ENCODE peak calls at places on chromosomes 5 and 9, in ten cellular contexts. M is MM.1S, L is endodermal cell, O is pancreas, Z is HepG2, J is SJSA1, S is HCT116, D is uterus, Q is NT2/D1, P is A549. X is an unnamed sample. For H3K4me1, the result is how much of the 10 kb centered on the place peaks cover.

GRCh38 chr9:16664211-16664610 is 206.3 kb downstream of the BNC2 start:
- DNase-seq in M (no peak), L (no peak), O (no peak), Z (no peak), J (no peak), S (no peak), D (no peak), Q (no peak), P (no peak), X (no peak)

GRCh38 chr9:124010665-124011321 is 775 bp upstream of the LHX2 start:
- DNase-seq in M (no peak), L (peak), O (no peak), Z (no peak), J (no peak), S (no peak), D (no peak), Q (no peak), P (peak), X (peak)

GRCh38 chr5:150180241-150181027 is 9.4 kb upstream of the SLC6A7 start:
- DNase-seq in M (no peak), L (no peak), O (no peak), Z (no peak), J (no peak), S (no peak), D (peak), Q (no peak), P (no peak), X (peak)

GRCh38 chr9:129473523-129474244 is 147.2 kb downstream of the C9orf50 start:
- DNase-seq in M (no peak), L (no peak), O (no peak), Z (no peak), J (no peak), S (no peak), D (peak), Q (no peak), P (no peak), X (peak)

GRCh38 chr5:67490543-67491321 is 294.1 kb upstream of the CD180 start:
- DNase-seq in M (no peak), L (no peak), O (no peak), Z (no peak), J (no peak), S (no peak), D (no peak), Q (no peak), P (no peak), X (no peak)

GRCh38 chr5:137563646-137564474 is 64.7 kb upstream of the SPOCK1 start:
- DNase-seq in M (no peak), L (no peak), O (no peak), Z (no peak), J (no peak), S (no peak), D (no peak), Q (no peak), P (no peak), X (peak)

GRCh38 chr5:42749020-42749419 is 7.6 kb upstream of the CCDC152 start:
- DNase-seq in M (peak), L (no peak), O (no peak), Z (no peak), J (no peak), S (no peak), D (no peak), Q (no peak), P (no peak), X (no peak)

GRCh38 chr5:7396169-7397004 is 449 bp downstream of the ADCY2 start:
- DNase-seq in M (peak), L (peak), O (no peak), Z (no peak), J (peak), S (no peak), D (no peak), Q (no peak), P (no peak), X (peak)

GRCh38 chr5:157471709-157472108 is 11.7 kb downstream of the NIPAL4 start:
- DNase-seq in M (peak), L (peak), O (no peak), Z (peak), J (peak), S (peak), D (no peak), Q (peak), P (peak), X (peak)

GRCh38 chr5:106392766-106393165 is 1278.0 kb downstream of the EFNA5 start:
- DNase-seq in M (no peak), L (no peak), O (no peak), Z (no peak), J (peak), S (no peak), D (no peak), Q (no peak), P (no peak), X (no peak)

GRCh38 chr5:119470851-119471451 is 18.7 kb downstream of the HSD17B4 start:
- DNase-seq in M (peak), L (no peak), O (no peak), Z (peak), J (no peak), S (peak), D (no peak), Q (no peak), P (no peak), X (peak)

GRCh38 chr9:101628173-101628572 is 33.4 kb upstream of the PPP3R2 start:
- DNase-seq in M (no peak), L (no peak), O (no peak), Z (no peak), J (no peak), S (no peak), D (no peak), Q (no peak), P (no peak), X (peak)

GRCh38 chr9:107368696-107369095 is 85.6 kb downstream of the RAD23B start:
- DNase-seq in M (no peak), L (peak), O (no peak), Z (peak), J (no peak), S (no peak), D (no peak), Q (no peak), P (no peak), X (peak)

GRCh38 chr9:93813687-93814560 is 141.2 kb downstream of the BARX1 start:
- DNase-seq in M (no peak), L (peak), O (no peak), Z (no peak), J (no peak), S (no peak), D (no peak), Q (no peak), P (no peak), X (no peak)

GRCh38 chr5:163190283-163190682 is 247.1 kb upstream of the CCNG1 start:
- DNase-seq in M (peak), L (no peak), O (no peak), Z (no peak), J (no peak), S (no peak), D (no peak), Q (no peak), P (no peak), X (no peak)

GRCh38 chr5:58294598-58295298 is 165.1 kb downstream of the PLK2 start:
- DNase-seq in M (no peak), L (no peak), O (no peak), Z (no peak), J (no peak), S (no peak), D (no peak), Q (no peak), P (no peak), X (no peak)

GRCh38 chr5:115363879-115364278 is 67.4 kb upstream of the CCDC112 start:
- DNase-seq in M (no peak), L (no peak), O (no peak), Z (no peak), J (no peak), S (no peak), D (no peak), Q (no peak), P (no peak), X (no peak)

GRCh38 chr5:157511656-157512644 is 51.9 kb downstream of the NIPAL4 start:
- DNase-seq in M (no peak), L (no peak), O (peak), Z (peak), J (peak), S (peak), D (peak), Q (no peak), P (peak), X (no peak)

DNA sequence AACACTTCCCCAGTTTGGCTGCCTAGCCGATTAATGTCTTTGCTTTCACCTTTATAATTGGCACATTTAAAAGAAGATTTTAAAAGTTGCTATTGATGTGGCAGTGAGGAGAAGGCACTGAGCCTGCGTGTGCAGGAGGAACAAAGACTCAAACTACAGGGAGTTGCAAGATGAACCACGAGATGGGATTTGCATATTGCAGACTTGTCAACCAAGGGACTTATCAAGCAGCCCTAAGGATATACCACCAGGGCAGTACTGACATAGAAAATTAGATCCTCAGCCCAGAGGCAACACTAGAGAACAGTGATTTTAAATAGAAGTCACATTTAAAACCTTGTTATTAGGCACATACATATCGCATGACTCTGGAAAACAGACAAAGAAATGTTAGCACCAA is 342.6 kb downstream of the GLIS3 start:
- DNase-seq in M (no peak), L (no peak), O (no peak), Z (no peak), J (no peak), S (no peak), D (no peak), Q (no peak), P (no peak), X (no peak)
- H3K4me1 ChIP-seq in M (under half), L (under half), O (under half), Z (under half), J (under half), S (under half), D (under half), Q (under half), P (under half), X (under half)

GRCh38 chr9:136335296-136336155 is 8.2 kb downstream of the GPSM1 start:
- DNase-seq in M (no peak), L (no peak), O (no peak), Z (no peak), J (no peak), S (no peak), D (no peak), Q (no peak), P (no peak), X (no peak)

GRCh38 chr9:136338511-136338910 is 11.2 kb downstream of the GPSM1 start:
- DNase-seq in M (no peak), L (no peak), O (no peak), Z (no peak), J (no peak), S (no peak), D (no peak), Q (no peak), P (no peak), X (no peak)

GRCh38 chr9:136336156-136336860 is 9.0 kb downstream of the GPSM1 start:
- DNase-seq in M (no peak), L (no peak), O (no peak), Z (no peak), J (peak), S (no peak), D (no peak), Q (no peak), P (no peak), X (no peak)

GRCh38 chr9:136337416-136338395 is 10.4 kb downstream of the GPSM1 start:
- DNase-seq in M (no peak), L (no peak), O (no peak), Z (no peak), J (peak), S (no peak), D (no peak), Q (no peak), P (no peak), X (no peak)

GRCh38 chr9:136336881-136337280 is 9.5 kb downstream of the GPSM1 start:
- DNase-seq in M (no peak), L (no peak), O (no peak), Z (no peak), J (no peak), S (no peak), D (no peak), Q (no peak), P (no peak), X (no peak)
- H3K4me1 ChIP-seq in M (under half), L (under half), O (under half), Z (under half), J (half or more), S (under half), D (under half), Q (under half), P (under half), X (under half)

GRCh38 chr5:133613184-133613583 is 843 bp upstream of the FSTL4 start:
- DNase-seq in M (no peak), L (no peak), O (no peak), Z (no peak), J (no peak), S (no peak), D (no peak), Q (no peak), P (no peak), X (no peak)
- H3K4me1 ChIP-seq in M (under half), L (under half), O (under half), Z (under half), J (under half), S (under half), D (under half), Q (under half), P (under half), X (under half)

GRCh38 chr5:56450766-56451165 is 217.6 kb upstream of the ANKRD55 start:
- DNase-seq in M (no peak), L (no peak), O (peak), Z (no peak), J (no peak), S (no peak), D (no peak), Q (no peak), P (no peak), X (peak)

GRCh38 chr5:56455417-56455816 is 222.3 kb upstream of the ANKRD55 start:
- DNase-seq in M (no peak), L (no peak), O (no peak), Z (no peak), J (no peak), S (no peak), D (no peak), Q (no peak), P (no peak), X (no peak)

GRCh38 chr5:56449071-56449470 is 215.9 kb upstream of the ANKRD55 start:
- DNase-seq in M (no peak), L (no peak), O (no peak), Z (no peak), J (no peak), S (no peak), D (no peak), Q (no peak), P (no peak), X (no peak)

GRCh38 chr5:56454219-56454862 is 221.2 kb upstream of the ANKRD55 start:
- DNase-seq in M (no peak), L (no peak), O (no peak), Z (no peak), J (no peak), S (no peak), D (no peak), Q (no peak), P (no peak), X (no peak)

GRCh38 chr5:56451742-56452141 is 218.6 kb upstream of the ANKRD55 start:
- DNase-seq in M (no peak), L (no peak), O (no peak), Z (no peak), J (no peak), S (no peak), D (no peak), Q (no peak), P (no peak), X (no peak)
- H3K4me1 ChIP-seq in M (under half), L (under half), O (under half), Z (under half), J (under half), S (under half), D (under half), Q (under half), P (under half), X (under half)

GRCh38 chr5:421901-422300 is 21.1 kb upstream of the EXOC3 start:
- DNase-seq in M (no peak), L (peak), O (no peak), Z (no peak), J (no peak), S (no peak), D (no peak), Q (no peak), P (no peak), X (no peak)

GRCh38 chr5:418681-419121 is 24.3 kb upstream of the EXOC3 start:
- DNase-seq in M (no peak), L (peak), O (no peak), Z (no peak), J (no peak), S (no peak), D (no peak), Q (no peak), P (no peak), X (no peak)

GRCh38 chr5:421287-421880 is 21.6 kb upstream of the EXOC3 start:
- DNase-seq in M (no peak), L (peak), O (no peak), Z (no peak), J (no peak), S (no peak), D (no peak), Q (no peak), P (no peak), X (no peak)

GRCh38 chr5:420632-421286 is 22.2 kb upstream of the EXOC3 start:
- DNase-seq in M (no peak), L (peak), O (no peak), Z (no peak), J (no peak), S (no peak), D (no peak), Q (no peak), P (no peak), X (no peak)

GRCh38 chr5:419970-420369 is 23.0 kb upstream of the EXOC3 start:
- DNase-seq in M (no peak), L (peak), O (no peak), Z (no peak), J (no peak), S (no peak), D (no peak), Q (no peak), P (no peak), X (no peak)
- H3K4me1 ChIP-seq in M (under half), L (under half), O (under half), Z (under half), J (under half), S (under half), D (under half), Q (under half), P (under half), X (under half)

GRCh38 chr5:172745406-172745805 is 25.6 kb downstream of the DUSP1 start:
- DNase-seq in M (no peak), L (no peak), O (no peak), Z (no peak), J (no peak), S (no peak), D (no peak), Q (no peak), P (no peak), X (no peak)
- H3K4me1 ChIP-seq in M (under half), L (under half), O (under half), Z (under half), J (under half), S (under half), D (under half), Q (under half), P (under half), X (under half)

GRCh38 chr9:136896027-136896426 is 9.7 kb downstream of the TRAF2 start:
- DNase-seq in M (no peak), L (no peak), O (no peak), Z (no peak), J (no peak), S (no peak), D (no peak), Q (no peak), P (no peak), X (no peak)
- H3K4me1 ChIP-seq in M (under half), L (under half), O (under half), Z (under half), J (under half), S (under half), D (under half), Q (under half), P (under half), X (under half)

DNA sequence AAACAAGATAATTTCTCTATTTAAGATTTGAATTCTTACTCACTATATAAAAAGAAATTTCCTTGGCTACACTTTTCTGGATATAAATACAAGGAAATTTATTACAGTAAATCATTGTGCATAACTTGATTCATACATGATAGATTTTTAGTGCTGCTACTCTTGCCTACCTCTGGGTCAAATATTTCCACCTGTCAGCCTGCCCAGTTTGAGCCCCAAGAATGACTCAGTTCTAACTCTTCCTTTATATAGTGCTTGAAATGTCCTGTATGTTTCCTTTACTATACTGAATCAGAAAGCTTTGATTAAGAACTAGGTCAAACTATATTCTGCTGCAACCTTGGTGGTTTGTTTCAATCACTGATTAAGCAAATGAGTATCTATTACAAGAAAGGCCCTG is 147.4 kb upstream of the FTMT start:
- DNase-seq in M (no peak), L (no peak), O (no peak), Z (no peak), J (no peak), S (no peak), D (no peak), Q (no peak), P (no peak), X (no peak)
- H3K4me1 ChIP-seq in M (under half), L (under half), O (under half), Z (under half), J (under half), S (under half), D (under half), Q (under half), P (under half), X (under half)

GRCh38 chr5:50717615-50718014 is 51.2 kb downstream of the PARP8 start:
- DNase-seq in M (no peak), L (no peak), O (no peak), Z (no peak), J (no peak), S (no peak), D (no peak), Q (no peak), P (no peak), X (no peak)
- H3K4me1 ChIP-seq in M (under half), L (under half), O (under half), Z (under half), J (under half), S (under half), D (under half), Q (under half), P (under half), X (under half)

X was measured in cardiac muscle cell.